ENCODE peak calls at places on chromosomes 13 and 19, in five cellular contexts. N, M, B, U and K are unnamed samples.

GRCh38 chr19:19820774-19821315 is 705 bp downstream of the ZNF506 start:
- DNase-seq in M (no peak), B (no peak), N (no peak), U (no peak), K (no peak)

GRCh38 chr13:43981091-43981490 is 101.4 kb downstream of the LACC1 start:
- DNase-seq in U (no peak), M (no peak), N (no peak), B (no peak), K (no peak)

GRCh38 chr13:78382946-78383542 is 220.3 kb downstream of the POU4F1 start:
- DNase-seq in U (no peak), B (no peak), N (no peak), M (no peak), K (no peak)

GRCh38 chr13:48156466-48156865 is 61.6 kb upstream of the MED4 start:
- DNase-seq in B (no peak), N (peak; percentile 51), M (peak; percentile 13), U (no peak), K (no peak)

GRCh38 chr13:110125157-110125556 is 181.8 kb downstream of the COL4A1 start:
- DNase-seq in M (no peak), B (no peak), N (no peak), U (no peak), K (no peak)

GRCh38 chr19:33156354-33156753 is 24.4 kb downstream of the WDR88 start:
- DNase-seq in B (no peak), U (no peak), N (no peak), M (no peak), K (no peak)

GRCh38 chr13:52830946-52831345 is 17.5 kb downstream of the PCDH8 start:
- DNase-seq in N (no peak), U (no peak), B (no peak), M (no peak), K (no peak)

GRCh38 chr13:57633141-57633949 is 1.8 kb downstream of the PCDH17 start:
- DNase-seq in M (no peak), N (peak; percentile 13), U (peak; percentile 74), B (no peak), K (no peak)

GRCh38 chr19:47176627-47177090 is 46.0 kb downstream of the SAE1 start:
- DNase-seq in U (no peak), N (no peak), B (no peak), M (no peak), K (no peak)
- H3K27ac ChIP-seq in U (peak overlapping the region; percentile 87), N (peak overlapping the region; percentile 74), B (no peak overlapping the region), M (peak overlapping the region; percentile 38), K (peak overlapping the region; percentile 82)

DNA sequence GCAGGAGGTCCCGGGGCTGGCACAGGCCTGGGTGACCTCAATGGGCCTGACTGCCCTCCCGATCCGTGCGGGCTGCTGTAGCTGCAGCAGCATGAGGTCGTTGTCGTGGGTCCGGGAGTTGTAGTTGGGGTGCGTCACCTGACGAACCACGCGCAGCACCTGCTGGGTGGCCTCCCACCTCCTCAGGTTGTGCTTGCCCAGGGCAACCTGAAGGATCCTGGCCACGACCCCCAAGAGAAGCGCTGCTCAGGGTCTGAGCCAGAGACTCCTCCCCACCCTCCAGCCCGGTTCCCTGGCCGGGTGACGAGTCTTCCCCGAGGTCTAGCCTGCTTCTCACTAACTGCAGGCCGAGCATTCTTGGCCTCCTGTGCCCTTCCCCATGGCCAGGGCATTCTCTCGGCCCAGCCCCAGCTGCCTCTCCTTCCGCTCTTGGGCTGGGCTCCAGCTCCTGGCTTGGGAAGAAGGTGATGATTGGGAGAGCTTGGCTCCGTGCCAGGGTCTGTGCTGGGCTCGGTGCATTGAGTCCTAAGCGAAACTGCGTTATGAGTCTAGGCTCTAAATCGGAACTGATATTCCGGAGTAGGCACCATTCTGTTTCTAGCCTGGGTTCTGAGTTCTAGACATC is 3.1 kb downstream of the KLK14 start:
- DNase-seq in N (no peak), U (no peak), M (no peak), B (no peak), K (no peak)
- TF ChIP-seq CTCF in N (no peak), U (no peak), M (no peak), B (no peak), K (no peak)

GRCh38 chr13:29596064-29596418 is 553 bp upstream of the SLC7A1 start:
- DNase-seq in U (no peak), M (no peak), B (no peak), N (no peak), K (no peak)
- TF ChIP-seq POLR2A in U (no peak), M (no peak), B (no peak), N (no peak), K (no peak)

GRCh38 chr19:17128403-17128802 is 52.8 kb downstream of the MYO9B start:
- DNase-seq in M (no peak), U (no peak), B (no peak), N (no peak), K (no peak)

GRCh38 chr19:17127671-17128070 is 52.1 kb downstream of the MYO9B start:
- DNase-seq in U (no peak), B (no peak), M (no peak), N (no peak), K (no peak)

GRCh38 chr19:17129377-17129776 is 53.8 kb downstream of the MYO9B start:
- DNase-seq in B (no peak), M (no peak), N (no peak), U (no peak), K (no peak)

GRCh38 chr19:17125728-17126677 is 50.4 kb downstream of the MYO9B start:
- DNase-seq in U (peak; percentile 80), M (no peak), N (peak; percentile 68), B (peak; percentile 37), K (no peak)

DNA sequence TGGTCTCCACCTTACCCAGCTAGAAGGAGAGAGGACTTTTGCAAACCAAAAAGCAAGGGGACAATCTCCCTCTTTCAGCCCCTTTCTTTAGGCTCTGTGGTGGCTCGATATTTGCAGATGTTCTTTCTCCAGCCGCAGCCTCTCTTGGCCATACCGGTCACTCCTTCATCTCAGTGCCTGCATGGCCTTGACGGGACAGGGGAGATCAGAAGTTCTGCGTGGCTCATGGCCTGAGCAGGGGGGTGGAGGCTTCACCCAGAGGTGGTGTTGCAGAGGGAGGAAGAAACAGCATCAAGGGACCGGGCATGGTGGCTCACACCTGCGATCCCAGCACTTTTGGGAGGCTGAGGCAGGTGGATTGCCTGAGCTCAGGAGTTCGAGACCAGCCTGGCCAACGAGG is 53.2 kb downstream of the MYO9B start:
- DNase-seq in N (no peak), M (no peak), B (no peak), U (no peak), K (no peak)
- H3K27ac ChIP-seq in N (no peak overlapping the region), M (no peak overlapping the region), B (no peak overlapping the region), U (no peak overlapping the region), K (no peak overlapping the region)

GRCh38 chr13:28067526-28067925 is 32.9 kb downstream of the FLT3 start:
- DNase-seq in M (no peak), U (no peak), N (no peak), B (no peak), K (no peak)
- TF ChIP-seq CTCF in M (no peak), U (no peak), N (no peak), B (no peak), K (no peak)

DNA sequence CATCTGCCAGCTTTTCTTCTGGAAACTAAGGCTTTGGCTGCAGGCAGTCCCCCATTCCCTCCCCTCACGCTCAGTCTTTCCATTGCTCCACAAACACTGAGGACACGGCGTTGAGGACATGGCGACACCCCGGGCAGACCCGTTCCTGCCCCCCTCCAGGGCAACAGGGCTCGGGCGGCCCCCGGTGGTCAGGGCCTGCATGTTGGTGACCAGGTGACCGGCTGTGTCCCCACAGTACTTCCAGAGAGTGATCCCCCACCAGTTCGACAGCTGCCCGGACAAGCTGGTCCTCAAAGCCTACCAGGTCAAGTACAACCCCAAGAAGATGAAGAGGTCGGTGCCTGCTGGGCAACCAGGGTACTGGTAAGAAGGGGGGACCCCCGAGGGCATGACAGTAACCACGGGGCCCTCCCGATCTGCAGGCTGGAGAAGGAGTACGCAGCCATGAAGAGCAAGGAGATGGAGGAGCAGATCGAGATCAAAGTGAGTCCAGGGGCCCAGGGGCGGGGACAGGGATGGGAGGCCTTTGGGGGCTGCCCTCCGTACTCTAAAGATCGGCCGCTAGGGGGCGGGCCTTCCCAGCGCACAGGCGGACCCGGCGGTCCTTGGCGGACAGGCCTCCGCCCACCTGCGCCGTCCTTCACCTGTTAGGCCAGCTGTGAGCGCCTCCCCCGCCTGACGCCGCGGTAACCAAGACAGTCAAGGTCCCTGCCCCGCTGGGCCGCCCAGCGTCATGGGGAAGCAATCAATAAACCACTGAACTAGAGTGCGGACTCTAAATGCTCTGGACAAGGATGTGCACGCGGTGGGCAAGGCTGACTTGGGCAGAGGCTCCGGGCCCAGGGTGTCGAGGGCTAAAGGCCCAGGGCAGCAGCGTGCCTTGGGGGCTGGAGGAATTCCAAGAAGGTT is 21.1 kb downstream of the PRR36 start:
- DNase-seq in M (peak; percentile 85), B (peak; percentile 59), N (peak; percentile 86), U (no peak), K (no peak)
- TF ChIP-seq POLR2A in M (no peak), B (no peak), N (no peak), U (no peak), K (no peak)

DNA sequence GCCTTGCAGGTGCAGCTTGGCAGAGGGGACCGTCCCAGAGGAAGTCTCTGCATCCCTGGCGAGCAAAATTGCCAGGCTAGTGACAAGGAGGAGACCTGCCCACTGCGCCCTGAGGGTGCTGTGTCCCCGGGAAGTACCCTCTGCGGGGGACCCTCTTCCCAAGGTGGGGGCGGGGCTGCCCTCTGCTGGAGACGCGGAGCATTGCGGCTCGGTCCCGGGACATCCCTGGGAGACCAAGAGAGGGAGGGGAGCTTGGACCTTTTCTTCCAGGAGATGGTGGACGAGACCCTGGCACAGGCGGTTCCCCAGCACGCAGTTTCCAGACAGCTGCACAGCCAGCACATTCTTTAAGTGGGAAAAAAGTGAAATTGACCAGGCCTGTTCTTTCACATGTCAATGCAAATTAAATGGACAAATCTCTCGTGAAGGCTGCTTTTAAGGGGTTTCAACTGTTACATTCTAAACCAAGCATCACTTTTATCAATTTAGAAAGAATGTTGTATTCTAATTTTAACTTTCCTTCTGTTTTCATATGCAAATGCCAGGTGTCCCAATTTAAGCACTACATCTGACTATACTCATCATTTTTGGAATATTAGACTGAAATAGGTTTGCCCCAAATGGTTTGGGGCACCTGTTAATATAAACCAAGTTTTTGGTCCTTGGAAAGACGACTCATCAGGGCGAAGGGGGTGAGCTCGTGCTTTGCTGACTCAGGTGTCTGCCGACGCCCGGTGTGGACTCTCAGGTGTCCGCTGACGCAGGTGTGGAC is 60.7 kb downstream of the MCF2L start:
- DNase-seq in M (no peak), B (no peak), U (no peak), N (peak; percentile 37), K (no peak)
- H3K27ac ChIP-seq in M (no peak overlapping the region), B (no peak overlapping the region), U (no peak overlapping the region), N (no peak overlapping the region), K (no peak overlapping the region)